ENCODE peak calls at places on chromosomes 7 and 10, in five cellular contexts. T is GM12878, C is K562, F is HepG2, S is SK-N-SH. P is an unnamed sample.

GRCh38 chr7:28768577-28769147 is 189.5 kb downstream of the TRIL start:
- DNase-seq in C (no peak), F (no peak), T (no peak), S (no peak), P (peak)

GRCh38 chr10:102581401-102581800 is 62.9 kb upstream of the TRIM8 start:
- DNase-seq in F (no peak), S (no peak), C (no peak), T (no peak), P (no peak)

GRCh38 chr10:132637477-132638129 is 100.0 kb downstream of the INPP5A start:
- DNase-seq in S (peak), C (peak), T (peak), F (peak), P (peak)

GRCh38 chr10:24039897-24040296 is 169.0 kb upstream of the KIAA1217 start:
- DNase-seq in C (no peak), T (no peak), F (no peak), S (no peak), P (no peak)

GRCh38 chr7:14321947-14322346 is 332.5 kb upstream of the ETV1 start:
- DNase-seq in C (no peak), T (no peak), S (no peak), F (no peak), P (no peak)

GRCh38 chr7:918118-918425 is 36.4 kb downstream of the ADAP1 start:
- DNase-seq in T (no peak), S (no peak), F (no peak), C (no peak), P (no peak)

GRCh38 chr7:6730343-6730633 is 23.5 kb upstream of the ZNF12 start:
- DNase-seq in S (no peak), C (peak), T (no peak), F (peak), P (peak)

GRCh38 chr7:48098846-48099245 is 9.8 kb downstream of the UPP1 start:
- DNase-seq in S (no peak), F (no peak), C (no peak), T (no peak), P (no peak)

GRCh38 chr10:122850705-122851640 is 5.3 kb upstream of the CUZD1 start:
- DNase-seq in C (no peak), T (no peak), S (no peak), F (no peak), P (peak)

GRCh38 chr10:5284311-5285057 is 80.3 kb upstream of the UCN3 start:
- DNase-seq in S (no peak), F (no peak), C (peak), T (no peak), P (peak)

GRCh38 chr7:22447759-22448158 is 52.2 kb downstream of the STEAP1B start:
- DNase-seq in C (no peak), T (peak), F (no peak), S (no peak), P (peak)
- TF ChIP-seq MXI1 in C (no peak), T (no peak), F (no peak), S (no peak), P (no peak)

DNA sequence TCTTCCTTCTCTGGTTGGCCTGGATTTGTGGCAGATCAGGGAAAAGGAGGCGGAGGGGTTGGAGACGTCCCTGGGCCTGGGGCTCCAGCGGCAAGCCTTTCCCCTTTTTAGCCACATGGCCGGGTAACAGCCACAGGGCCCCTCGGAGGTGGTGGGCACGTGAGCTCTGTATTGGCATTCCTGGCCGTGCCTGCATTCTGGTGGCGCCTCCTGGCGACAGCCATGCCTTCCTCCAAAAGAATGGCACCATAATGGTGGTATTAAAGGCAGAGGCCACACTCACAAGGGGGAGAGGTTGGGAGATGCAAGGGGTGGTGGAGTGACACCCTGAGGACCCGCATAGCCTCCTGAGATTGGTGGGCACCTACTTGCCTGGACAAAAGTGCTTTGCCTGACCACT is 3.0 kb upstream of the AQP1 start:
- DNase-seq in T (no peak), C (no peak), F (no peak), S (no peak), P (no peak)
- TF ChIP-seq MXI1 in T (no peak), C (no peak), F (no peak), S (no peak), P (no peak)

DNA sequence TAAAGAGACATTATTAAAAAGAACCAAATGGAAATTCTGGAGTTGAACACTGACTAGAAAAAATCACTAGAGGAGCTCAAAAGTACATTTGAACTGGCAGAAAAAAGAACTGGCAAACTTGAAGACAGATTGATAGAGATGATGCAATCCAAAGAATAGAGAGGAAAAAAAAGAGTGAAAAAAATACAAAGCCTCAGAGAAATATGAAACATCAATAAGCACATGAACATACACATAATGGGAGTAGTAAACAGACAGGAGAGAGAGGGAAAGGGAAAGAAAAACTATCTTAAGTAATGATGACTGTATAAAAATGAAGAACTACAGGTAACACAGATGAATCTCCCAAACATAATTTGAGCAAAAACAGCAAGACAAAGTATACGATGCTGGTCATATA is 61.1 kb downstream of the CNOT4 start:
- DNase-seq in C (no peak), F (no peak), T (no peak), S (no peak), P (no peak)
- TF ChIP-seq MXI1 in C (no peak), F (no peak), T (no peak), S (no peak), P (no peak)

DNA sequence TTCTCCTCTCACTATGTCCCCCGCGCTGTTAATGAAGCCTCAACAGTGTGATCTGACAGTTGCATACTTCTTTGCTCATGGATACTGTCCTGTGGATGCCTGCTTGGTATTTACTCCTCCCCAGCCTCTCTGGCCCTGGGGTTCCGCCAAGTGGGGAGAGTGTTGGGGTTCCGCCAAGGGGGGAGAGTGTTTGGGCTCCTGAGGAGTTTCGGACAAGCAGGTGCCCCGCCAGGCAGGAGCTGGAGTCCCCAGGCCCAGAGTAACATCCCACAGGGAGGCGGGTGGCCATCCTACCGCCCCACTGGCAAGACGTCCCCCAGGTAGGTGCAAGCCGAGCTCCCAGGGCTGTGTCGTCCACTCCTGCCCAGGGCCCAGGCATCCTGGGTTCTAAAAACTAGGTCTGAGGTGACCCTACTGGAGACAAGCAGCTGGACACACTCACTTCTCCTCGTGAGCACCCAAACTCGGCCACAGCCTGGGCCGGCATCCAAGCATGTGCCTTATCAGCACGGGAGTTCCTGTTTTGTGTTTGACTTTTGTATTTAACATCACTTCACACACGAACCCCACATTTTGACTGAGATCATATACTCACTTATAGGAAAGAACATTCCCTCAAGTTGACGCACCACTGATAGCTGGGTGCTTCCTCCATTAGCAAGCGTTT is 34.2 kb downstream of the CAMK2B start:
- DNase-seq in C (peak), F (no peak), T (no peak), S (peak), P (peak)
- TF ChIP-seq MXI1 in C (no peak), F (no peak), T (no peak), S (no peak), P (peak)

DNA sequence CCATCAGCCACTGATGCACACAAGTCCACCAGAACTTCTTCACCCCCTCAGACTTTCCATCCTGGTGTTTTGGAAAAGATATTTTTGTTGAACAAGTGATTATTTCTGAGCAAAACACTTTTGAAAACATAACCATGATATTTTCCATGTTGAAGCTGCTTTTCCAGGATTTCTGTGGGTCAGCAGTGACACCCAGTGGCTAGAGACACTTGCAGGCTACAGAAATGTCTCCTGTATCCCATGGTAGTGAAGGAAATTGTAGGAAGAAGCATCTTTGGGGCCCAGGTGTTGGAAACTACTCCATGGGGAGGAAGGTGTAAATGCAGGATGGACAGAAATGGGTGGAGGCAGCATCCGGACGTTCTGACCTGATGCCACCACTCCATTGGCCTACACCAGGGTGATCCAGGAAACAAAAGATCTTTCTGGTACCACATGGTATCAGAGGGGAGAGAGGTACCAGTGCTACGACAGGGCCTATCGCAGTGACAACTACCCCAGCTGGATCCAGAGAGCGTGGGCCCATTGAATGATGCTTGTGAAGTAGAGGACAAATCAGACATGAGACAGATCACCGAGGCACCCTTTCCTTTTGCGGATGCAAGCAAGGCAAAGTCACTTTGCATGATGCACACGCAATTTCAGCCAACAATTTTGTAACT is 111.7 kb upstream of the COBL start:
- DNase-seq in C (peak), F (no peak), S (no peak), T (no peak), P (no peak)
- TF ChIP-seq MXI1 in C (no peak), F (no peak), S (no peak), T (no peak), P (no peak)

GRCh38 chr7:69674701-69675182 is 76.5 kb downstream of the AUTS2 start:
- DNase-seq in C (no peak), F (no peak), S (no peak), T (peak), P (no peak)
- TF ChIP-seq MXI1 in C (no peak), F (no peak), S (no peak), T (no peak), P (no peak)